ENCODE peak calls at places on chromosomes 4 and X, in four cellular contexts. H, N, K and L are unnamed samples.

GRCh38 chrX:39726810-39727209 is 370.9 kb downstream of the BCOR start:
- DNase-seq in H (peak), K (no peak), N (peak), L (peak)

GRCh38 chr4:45663495-45664148 is 460.2 kb downstream of the GABRG1 start:
- DNase-seq in H (no peak), K (no peak), N (no peak), L (no peak)

GRCh38 chr4:110636677-110637407 is 14.0 kb upstream of the PITX2 start:
- DNase-seq in K (no peak), H (peak), N (no peak), L (peak)

GRCh38 chr4:167428172-167428571 is 193.9 kb upstream of the SPOCK3 start:
- DNase-seq in K (no peak), H (no peak), N (no peak), L (no peak)

GRCh38 chr4:19982556-19982955 is 269.1 kb upstream of the SLIT2 start:
- DNase-seq in K (no peak), N (no peak), H (peak), L (no peak)

GRCh38 chrX:8783100-8784098 is 17.8 kb downstream of the FAM9A start:
- DNase-seq in N (peak), K (peak), H (peak), L (peak)

GRCh38 chr4:74218201-74218600 is 60.3 kb downstream of the MTHFD2L start:
- DNase-seq in N (no peak), K (no peak), H (no peak), L (no peak)

GRCh38 chrX:147522986-147523385 is 388.7 kb upstream of the FMR1 start:
- DNase-seq in N (no peak), K (no peak), H (no peak), L (no peak)

GRCh38 chr4:169305651-169306050 is 34.9 kb upstream of the SH3RF1 start:
- DNase-seq in N (no peak), K (no peak), H (peak), L (no peak)

GRCh38 chrX:47802589-47802988 is 34.1 kb upstream of the ZNF81 start:
- DNase-seq in H (peak), K (no peak), N (peak), L (no peak)

GRCh38 chr4:66048861-66049260 is 378.6 kb upstream of the EPHA5 start:
- DNase-seq in N (no peak), H (no peak), K (no peak), L (no peak)

GRCh38 chrX:107629533-107629909 is 1.2 kb downstream of the PRPS1 start:
- DNase-seq in N (peak), K (peak), H (peak), L (peak)

GRCh38 chrX:137033774-137034507 is at the start of gene GPR101:
- DNase-seq in K (no peak), H (no peak), N (no peak), L (no peak)

GRCh38 chr4:125677665-125678307 is 363.0 kb downstream of the FAT4 start:
- DNase-seq in N (no peak), H (no peak), K (no peak), L (no peak)

GRCh38 chr4:10738826-10739489 is 54.4 kb upstream of the CLNK start:
- DNase-seq in K (no peak), N (no peak), H (peak), L (peak)

GRCh38 chrX:43467608-43468234 is 188.4 kb upstream of the MAOA start:
- DNase-seq in H (no peak), K (no peak), N (no peak), L (no peak)

GRCh38 chrX:76996641-76997040 is 450.5 kb upstream of the FGF16 start:
- DNase-seq in K (no peak), N (no peak), H (no peak), L (no peak)

GRCh38 chr4:88043586-88044340 is 36.3 kb downstream of the PKD2 start:
- DNase-seq in K (no peak), N (no peak), H (no peak), L (no peak)

GRCh38 chrX:50067435-50068292 is 133.1 kb downstream of the AKAP4 start:
- DNase-seq in N (peak), K (no peak), H (peak), L (no peak)

GRCh38 chr4:45063166-45063565 is 336.8 kb upstream of the GNPDA2 start:
- DNase-seq in H (no peak), N (no peak), K (no peak), L (no peak)

GRCh38 chr4:73922766-73923630 is 53.8 kb downstream of the CXCL1 start:
- DNase-seq in K (no peak), H (peak), N (no peak), L (peak)

GRCh38 chrX:13891367-13892146 is 74.7 kb upstream of the GPM6B start:
- DNase-seq in H (no peak), N (no peak), K (no peak), L (no peak)

GRCh38 chrX:132227383-132228112 is 8.3 kb upstream of the RAP2C start:
- DNase-seq in H (peak), K (no peak), N (no peak), L (no peak)

GRCh38 chr4:16684083-16684482 is 214.4 kb downstream of the LDB2 start:
- DNase-seq in H (peak), K (no peak), N (no peak), L (peak)

GRCh38 chr4:77960367-77960766 is 96.8 kb upstream of the FRAS1 start:
- DNase-seq in H (no peak), N (no peak), K (no peak), L (no peak)

GRCh38 chr4:141416677-141417363 is 196.1 kb downstream of the ZNF330 start:
- DNase-seq in N (no peak), K (no peak), H (peak), L (no peak)

GRCh38 chr4:146382194-146382593 is 139.5 kb downstream of the SLC10A7 start:
- DNase-seq in K (no peak), N (no peak), H (no peak), L (no peak)

GRCh38 chr4:24643774-24644520 is 59.6 kb upstream of the DHX15 start:
- DNase-seq in N (no peak), K (no peak), H (no peak), L (no peak)

GRCh38 chrX:146435472-146435871 is 374.1 kb upstream of the CXorf51B start:
- DNase-seq in N (no peak), H (no peak), K (no peak), L (no peak)

GRCh38 chr4:75634951-75635350 is 4.6 kb upstream of the CDKL2 start:
- DNase-seq in H (peak), N (no peak), K (no peak), L (no peak)

GRCh38 chr4:47462799-47463234 is 685 bp downstream of the COMMD8 start:
- DNase-seq in H (peak), K (no peak), N (no peak), L (no peak)